ENCODE peak calls at places on chromosomes 7 and 10, in nine cellular contexts. H, Z, O, Y, S, L, I, U and C are unnamed samples.

GRCh38 chr10:24854256-24854655 is 98.2 kb downstream of the PRTFDC1 start:
- DNase-seq in L (no peak), I (no peak), O (no peak), U (no peak), Z (no peak), S (no peak), Y (no peak), H (no peak), C (no peak)

GRCh38 chr10:86163522-86164215 is 202.9 kb downstream of the GRID1 start:
- DNase-seq in Y (no peak), O (peak), U (no peak), S (no peak), L (no peak), Z (no peak), H (peak), I (no peak), C (no peak)

GRCh38 chr7:91243591-91244368 is 20.5 kb upstream of the FZD1 start:
- DNase-seq in I (no peak), U (no peak), L (no peak), Z (no peak), O (no peak), H (no peak), Y (no peak), S (no peak), C (no peak)

GRCh38 chr10:72106896-72107295 is 18.5 kb upstream of the SPOCK2 start:
- DNase-seq in I (no peak), L (no peak), Y (no peak), S (no peak), O (no peak), Z (no peak), U (no peak), H (no peak), C (no peak)

GRCh38 chr10:132163278-132163765 is 23.4 kb upstream of the DPYSL4 start:
- DNase-seq in O (no peak), Z (peak), U (peak), H (peak), Y (peak), I (no peak), S (peak), L (no peak), C (peak)

GRCh38 chr10:72107325-72108003 is 19.1 kb upstream of the SPOCK2 start:
- DNase-seq in H (no peak), S (no peak), U (no peak), O (no peak), Y (peak), Z (peak), I (no peak), L (no peak), C (no peak)

GRCh38 chr7:114885836-114886235 is 36.1 kb upstream of the MDFIC start:
- DNase-seq in Y (no peak), S (no peak), I (no peak), U (no peak), Z (no peak), H (no peak), O (no peak), L (no peak), C (no peak)

GRCh38 chr7:156964971-156965370 is 15.5 kb downstream of the NOM1 start:
- DNase-seq in S (no peak), H (no peak), I (no peak), Z (no peak), Y (no peak), U (no peak), O (no peak), L (no peak), C (no peak)

GRCh38 chr10:26557641-26558014 is 119.5 kb downstream of the APBB1IP start:
- DNase-seq in Y (no peak), U (no peak), L (no peak), I (no peak), O (no peak), H (no peak), S (no peak), Z (no peak), C (no peak)

GRCh38 chr7:81420526-81420925 is 349.3 kb downstream of the HGF start:
- DNase-seq in L (no peak), Z (no peak), Y (no peak), O (no peak), S (no peak), H (no peak), I (no peak), U (no peak), C (no peak)

GRCh38 chr7:19020711-19021110 is 96.7 kb downstream of the TWIST1 start:
- DNase-seq in Y (no peak), U (no peak), O (no peak), H (no peak), I (no peak), L (no peak), Z (no peak), S (no peak), C (no peak)

GRCh38 chr10:95303535-95303934 is 12.7 kb upstream of the PDLIM1 start:
- DNase-seq in Y (no peak), Z (no peak), L (no peak), I (no peak), O (no peak), S (no peak), H (no peak), U (no peak), C (no peak)

GRCh38 chr7:1920266-1920681 is 250.2 kb downstream of the ELFN1 start:
- DNase-seq in O (no peak), H (peak), Y (peak), Z (peak), S (no peak), L (no peak), I (no peak), U (no peak), C (peak)

GRCh38 chr7:22356010-22356854 is 722 bp downstream of the RAPGEF5 start:
- DNase-seq in I (no peak), L (no peak), Z (peak), O (peak), U (peak), S (no peak), Y (no peak), H (peak), C (peak)

GRCh38 chr7:119733480-119733879 is 539.5 kb upstream of the KCND2 start:
- DNase-seq in L (no peak), H (no peak), Y (no peak), S (no peak), O (no peak), U (no peak), Z (no peak), I (no peak), C (no peak)

GRCh38 chr10:125153693-125154490 is 6.5 kb downstream of the CTBP2 start:
- DNase-seq in U (no peak), S (no peak), Z (no peak), I (no peak), L (no peak), Y (no peak), O (no peak), H (no peak), C (no peak)

GRCh38 chr10:19925064-19925463 is 108.8 kb downstream of the PLXDC2 start:
- DNase-seq in O (no peak), L (no peak), S (no peak), Y (no peak), H (no peak), Z (no peak), U (no peak), I (no peak), C (no peak)

GRCh38 chr7:139730746-139731612 is 46.8 kb downstream of the HIPK2 start:
- DNase-seq in Y (no peak), Z (peak), U (no peak), O (no peak), S (no peak), H (peak), L (peak), I (peak), C (no peak)

GRCh38 chr10:102433619-102434046 is 1.3 kb upstream of the CUEDC2 start:
- DNase-seq in L (no peak), U (no peak), S (peak), Z (no peak), H (no peak), Y (no peak), I (no peak), O (no peak), C (no peak)

GRCh38 chr7:20141666-20142065 is 75.5 kb downstream of the MACC1 start:
- DNase-seq in O (no peak), Z (peak), S (no peak), U (no peak), H (no peak), I (no peak), Y (peak), L (no peak), C (peak)

GRCh38 chr7:127530148-127530547 is 55.2 kb downstream of the GCC1 start:
- DNase-seq in S (no peak), I (no peak), Y (no peak), U (no peak), L (no peak), Z (no peak), O (no peak), H (no peak), C (no peak)

GRCh38 chr10:89183571-89183970 is 23.5 kb downstream of the CH25H start:
- DNase-seq in I (no peak), Z (no peak), S (no peak), O (no peak), L (no peak), Y (no peak), U (no peak), H (no peak), C (no peak)

GRCh38 chr10:16384064-16384463 is 52.7 kb upstream of the PTER start:
- DNase-seq in Z (no peak), U (no peak), O (no peak), Y (no peak), I (no peak), S (no peak), L (no peak), H (no peak), C (no peak)

GRCh38 chr7:76262683-76263402 is 39.6 kb upstream of the HSPB1 start:
- DNase-seq in O (no peak), S (no peak), U (peak), Z (peak), Y (peak), L (no peak), I (no peak), H (peak), C (peak)

GRCh38 chr7:85185355-85186082 is 1.3 kb downstream of the SEMA3D start:
- DNase-seq in O (peak), Y (peak), I (peak), L (peak), Z (peak), S (peak), H (peak), U (peak), C (no peak)

GRCh38 chr7:128837521-128837921 is 7.3 kb downstream of the FLNC start:
- DNase-seq in Y (peak), I (no peak), S (peak), U (no peak), H (no peak), O (no peak), Z (no peak), L (no peak), C (no peak)

GRCh38 chr7:139669106-139670061 is 108.4 kb downstream of the HIPK2 start:
- DNase-seq in O (no peak), L (no peak), I (no peak), Y (no peak), S (no peak), U (no peak), Z (no peak), H (no peak), C (no peak)

GRCh38 chr7:28530175-28531142 is 118.1 kb downstream of the CREB5 start:
- DNase-seq in I (no peak), H (no peak), L (peak), S (no peak), O (no peak), U (no peak), Z (no peak), Y (no peak), C (no peak)

GRCh38 chr10:120819366-120819765 is 31.8 kb upstream of the WDR11 start:
- DNase-seq in I (no peak), Z (no peak), O (no peak), H (no peak), S (no peak), L (no peak), Y (no peak), U (no peak), C (no peak)

GRCh38 chr7:46993396-46993795 is 588.5 kb downstream of the TNS3 start:
- DNase-seq in L (no peak), Z (no peak), O (no peak), U (no peak), I (no peak), Y (no peak), H (no peak), S (no peak), C (no peak)

GRCh38 chr10:24288581-24288980 is 79.6 kb downstream of the KIAA1217 start:
- DNase-seq in Y (no peak), S (no peak), U (no peak), O (no peak), Z (no peak), I (no peak), H (no peak), L (no peak), C (no peak)

GRCh38 chr10:123624086-123624485 is 42.1 kb upstream of the GPR26 start:
- DNase-seq in I (no peak), Y (no peak), H (no peak), S (no peak), L (peak), Z (no peak), O (no peak), U (no peak), C (no peak)

GRCh38 chr10:23075672-23076071 is 19.7 kb upstream of the MSRB2 start:
- DNase-seq in Y (no peak), H (no peak), L (no peak), U (no peak), O (no peak), Z (no peak), S (no peak), I (no peak), C (no peak)

GRCh38 chr7:50304158-50304910 is at the start of gene IKZF1:
- DNase-seq in Z (peak), S (peak), I (peak), H (peak), U (peak), O (peak), L (no peak), Y (peak), C (peak)

GRCh38 chr7:23696916-23697441 is 13.0 kb upstream of the STK31 start:
- DNase-seq in Y (peak), Z (peak), U (peak), O (peak), S (peak), I (no peak), H (peak), L (no peak), C (peak)

GRCh38 chr7:151806204-151806603 is 70.7 kb downstream of the PRKAG2 start:
- DNase-seq in Y (no peak), U (no peak), L (no peak), O (peak), H (no peak), I (no peak), Z (no peak), S (no peak), C (no peak)

GRCh38 chr10:23067939-23068775 is 27.2 kb upstream of the MSRB2 start:
- DNase-seq in L (peak), H (peak), I (peak), O (peak), U (peak), Z (peak), S (peak), Y (peak), C (peak)

GRCh38 chr7:156612930-156613329 is 27.6 kb upstream of the RNF32 start:
- DNase-seq in I (no peak), H (no peak), L (no peak), S (no peak), Y (no peak), O (no peak), Z (no peak), U (no peak), C (no peak)

GRCh38 chr10:119786117-119786769 is 60.4 kb downstream of the INPP5F start:
- DNase-seq in L (no peak), I (no peak), O (no peak), H (no peak), S (no peak), Y (no peak), U (peak), Z (no peak), C (no peak)

GRCh38 chr7:66015440-66016130 is 33.6 kb upstream of the GUSB start:
- DNase-seq in L (no peak), I (no peak), O (peak), H (no peak), Y (no peak), Z (no peak), S (no peak), U (no peak), C (no peak)

GRCh38 chr7:66016131-66016461 is 34.1 kb upstream of the GUSB start:
- DNase-seq in I (no peak), H (no peak), Z (no peak), Y (no peak), L (no peak), S (no peak), U (no peak), O (no peak), C (no peak)

DNA sequence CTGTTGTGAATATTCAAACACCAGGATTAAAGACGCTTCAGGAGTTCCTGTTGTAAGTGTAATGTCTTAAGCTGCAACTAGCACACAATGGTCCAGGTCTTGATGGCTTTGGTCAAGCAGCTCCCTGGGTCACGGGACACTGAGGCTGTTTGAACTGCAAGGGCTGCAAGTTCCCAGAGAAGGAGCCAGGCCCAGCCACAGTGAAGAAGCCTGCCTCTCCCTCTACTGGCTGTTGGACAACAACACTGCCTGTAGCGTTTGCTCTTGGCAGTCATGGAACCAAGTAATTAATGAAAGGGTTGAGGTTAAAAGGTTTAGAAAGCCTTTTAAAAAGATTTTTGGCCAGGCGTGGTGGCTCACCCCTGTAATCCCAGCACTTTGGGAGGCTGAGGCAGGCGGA is 31.9 kb upstream of the GUSB start:
- DNase-seq in U (peak), I (no peak), L (no peak), O (peak), H (peak), S (no peak), Z (no peak), Y (peak), C (no peak)
- TF ChIP-seq CTCF in U (peak), I (no peak), L (no peak), O (peak), H (peak), S (no peak), Z (no peak), Y (peak), C (peak)

GRCh38 chr7:5143935-5144903 is 45.8 kb upstream of the WIPI2 start:
- DNase-seq in I (no peak), L (no peak), O (no peak), Z (peak), U (no peak), Y (peak), S (peak), H (peak), C (peak)
- TF ChIP-seq CTCF in I (no peak), L (no peak), O (no peak), Z (no peak), U (no peak), Y (no peak), S (no peak), H (no peak), C (peak)

DNA sequence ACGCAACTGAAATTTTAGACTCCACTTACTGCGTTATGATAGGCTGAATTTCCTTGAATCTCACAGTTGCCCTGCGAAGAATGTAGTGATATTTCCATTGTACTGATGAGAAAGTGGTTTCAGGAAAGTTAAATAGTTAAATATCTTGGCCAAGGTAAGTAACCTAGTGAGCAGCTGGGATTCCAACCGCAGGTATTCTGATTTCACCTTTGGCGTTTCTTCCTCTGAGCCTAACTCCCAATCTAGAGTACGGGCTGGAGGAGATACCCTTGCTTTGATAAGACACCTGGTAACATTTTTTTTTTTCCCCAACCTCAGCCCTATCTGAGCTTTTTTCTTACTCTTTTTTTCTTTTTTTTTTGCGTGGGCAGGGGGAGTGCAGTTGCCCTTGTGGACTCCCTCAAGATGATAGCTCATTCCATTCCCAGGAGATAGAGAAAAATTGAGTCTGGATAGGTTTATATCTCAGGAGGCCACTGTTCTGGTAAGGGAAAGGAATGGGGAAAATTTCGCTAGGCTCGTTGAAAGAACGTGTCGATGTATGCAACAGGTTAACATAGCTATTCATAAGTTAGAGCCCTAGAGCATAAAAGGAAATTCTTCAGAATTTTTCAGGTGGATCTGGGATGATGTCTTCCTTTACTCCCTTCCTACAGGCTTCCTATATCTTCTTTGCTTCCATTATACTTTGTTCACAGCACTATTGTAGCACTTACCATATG is 3.1 kb upstream of the TAS2R38 start:
- DNase-seq in U (no peak), Y (no peak), Z (no peak), L (no peak), O (no peak), S (no peak), H (no peak), I (no peak), C (no peak)
- TF ChIP-seq CTCF in U (no peak), Y (no peak), Z (no peak), L (no peak), O (no peak), S (no peak), H (no peak), I (no peak), C (no peak)

DNA sequence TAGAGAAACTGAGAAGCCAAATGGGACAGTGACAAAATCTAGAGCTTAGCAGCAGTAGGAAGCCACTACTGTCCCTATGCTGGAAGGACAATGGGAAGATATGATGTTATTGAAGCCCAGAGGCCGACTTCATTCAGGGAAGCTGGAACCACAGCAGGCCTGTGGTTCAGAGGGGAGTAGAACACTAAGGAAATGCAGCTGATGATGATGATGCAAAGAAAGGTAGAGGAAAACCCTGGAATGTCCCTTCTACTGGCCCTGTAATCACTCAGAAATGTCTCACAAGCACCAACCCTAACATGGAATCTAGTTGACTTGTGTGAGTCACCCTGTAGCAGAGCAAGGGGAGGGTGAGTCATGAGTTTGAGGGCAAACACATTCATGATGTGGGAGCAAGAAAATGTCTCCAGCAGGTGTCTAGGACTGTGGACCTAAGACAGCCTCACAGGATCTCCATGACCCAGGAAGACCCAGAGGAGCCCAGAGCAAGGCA is 37.1 kb upstream of the LRRC17 start:
- DNase-seq in H (no peak), O (no peak), Y (no peak), S (no peak), U (no peak), L (no peak), Z (no peak), I (no peak), C (no peak)
- TF ChIP-seq CTCF in H (no peak), O (no peak), Y (no peak), S (no peak), U (no peak), L (no peak), Z (no peak), I (no peak), C (no peak)

GRCh38 chr7:29684787-29685650 is 121.3 kb upstream of the WIPF3 start:
- DNase-seq in Z (peak), S (peak), L (peak), O (peak), H (peak), U (peak), Y (peak), I (peak), C (peak)
- TF ChIP-seq CTCF in Z (no peak), S (no peak), L (no peak), O (peak), H (no peak), U (no peak), Y (no peak), I (no peak), C (no peak)

GRCh38 chr7:35035511-35035921 is 1.8 kb downstream of the DPY19L1 start:
- DNase-seq in O (no peak), S (no peak), L (no peak), Z (peak), U (no peak), Y (peak), I (no peak), H (peak), C (peak)
- TF ChIP-seq CTCF in O (no peak), S (no peak), L (no peak), Z (peak), U (no peak), Y (peak), I (no peak), H (no peak), C (peak)

DNA sequence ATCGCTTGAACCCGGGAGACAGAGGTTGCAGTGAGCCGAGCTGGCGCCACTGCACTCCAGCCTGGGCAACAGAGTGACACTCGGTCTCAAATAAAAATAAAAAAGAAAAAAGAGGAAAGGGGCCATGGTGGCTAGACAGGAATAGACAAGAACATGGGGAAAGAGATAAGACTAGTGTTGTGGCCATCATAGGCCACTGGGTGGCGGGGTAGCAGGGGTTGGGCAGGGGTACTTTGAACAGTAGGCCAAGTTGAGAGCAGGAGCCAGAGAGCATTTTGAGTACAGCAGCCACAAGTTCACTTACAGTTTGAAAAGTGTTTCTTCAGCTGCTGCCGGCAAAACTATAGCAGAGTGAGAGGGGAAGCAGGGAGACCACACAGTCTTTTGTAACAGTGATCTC is 656.0 kb downstream of the CNTNAP2 start:
- DNase-seq in Z (no peak), Y (no peak), U (peak), I (no peak), L (no peak), O (no peak), S (no peak), H (no peak), C (no peak)
- TF ChIP-seq CTCF in Z (no peak), Y (no peak), U (peak), I (no peak), L (no peak), O (no peak), S (no peak), H (no peak), C (no peak)